ENCODE peak calls at places on chromosomes 5 and 9, in five cellular contexts. B, C, X, S and U are unnamed samples.

GRCh38 chr5:143653256-143653655 is 158.7 kb upstream of the HMHB1 start:
- DNase-seq in B (no peak), C (no peak), X (no peak), S (no peak), U (no peak)

GRCh38 chr9:107288701-107289100 is 5.6 kb downstream of the RAD23B start:
- DNase-seq in B (no peak), C (no peak), X (no peak), S (no peak), U (peak)

GRCh38 chr5:77449277-77449676 is 42.8 kb downstream of the WDR41 start:
- DNase-seq in B (no peak), C (no peak), X (no peak), S (no peak), U (no peak)

GRCh38 chr5:159802661-159803060 is 113.6 kb upstream of the ADRA1B start:
- DNase-seq in B (no peak), C (no peak), X (no peak), S (no peak), U (no peak)

GRCh38 chr9:124399323-124399962 is 15.8 kb downstream of the PSMB7 start:
- DNase-seq in B (no peak), C (no peak), X (peak), S (peak), U (peak)

GRCh38 chr9:76390656-76391055 is 3.6 kb downstream of the RFK start:
- DNase-seq in B (no peak), C (no peak), X (no peak), S (no peak), U (no peak)

GRCh38 chr5:159092288-159092687 is 7.4 kb downstream of the EBF1 start:
- DNase-seq in B (no peak), C (no peak), X (no peak), S (no peak), U (no peak)

GRCh38 chr9:87803166-87803565 is 77.2 kb downstream of the CTSL start:
- DNase-seq in B (no peak), C (no peak), X (no peak), S (no peak), U (no peak)

GRCh38 chr9:104658496-104659195 is 35.7 kb upstream of the OR13D1 start:
- DNase-seq in B (no peak), C (no peak), X (no peak), S (no peak), U (no peak)

GRCh38 chr9:86022687-86023266 is 76.6 kb downstream of the GOLM1 start:
- DNase-seq in B (no peak), C (no peak), X (no peak), S (no peak), U (no peak)

GRCh38 chr5:518721-519120 is 5.5 kb downstream of the SLC9A3 start:
- DNase-seq in B (no peak), C (no peak), X (no peak), S (no peak), U (no peak)

GRCh38 chr5:31537856-31538255 is 5.8 kb downstream of the C5orf22 start:
- DNase-seq in B (no peak), C (no peak), X (no peak), S (no peak), U (no peak)

GRCh38 chr9:27633754-27634153 is 60.5 kb upstream of the C9orf72 start:
- DNase-seq in B (no peak), C (no peak), X (no peak), S (no peak), U (no peak)

GRCh38 chr9:26809795-26810194 is 82.8 kb downstream of the CAAP1 start:
- DNase-seq in B (no peak), C (no peak), X (no peak), S (no peak), U (no peak)

GRCh38 chr9:101486693-101487442 is 46.8 kb upstream of the RNF20 start:
- DNase-seq in B (no peak), C (peak), X (peak), S (peak), U (peak)

GRCh38 chr5:109844148-109844547 is 154.4 kb downstream of the MAN2A1 start:
- DNase-seq in B (no peak), C (peak), X (no peak), S (no peak), U (no peak)

GRCh38 chr5:143887302-143887638 is 75.3 kb downstream of the HMHB1 start:
- DNase-seq in B (peak), C (peak), X (peak), S (peak), U (no peak)

GRCh38 chr9:114792396-114792795 is 13.4 kb downstream of the TNFSF15 start:
- DNase-seq in B (no peak), C (no peak), X (no peak), S (no peak), U (no peak)

GRCh38 chr5:172167893-172168292 is 20.1 kb downstream of the STK10 start:
- DNase-seq in B (no peak), C (no peak), X (peak), S (no peak), U (no peak)

GRCh38 chr5:172166030-172166429 is 22.0 kb downstream of the STK10 start:
- DNase-seq in B (no peak), C (no peak), X (no peak), S (no peak), U (no peak)

GRCh38 chr5:172169216-172169615 is 18.8 kb downstream of the STK10 start:
- DNase-seq in B (no peak), C (no peak), X (no peak), S (no peak), U (no peak)

GRCh38 chr5:172170251-172170701 is 17.7 kb downstream of the STK10 start:
- DNase-seq in B (no peak), C (no peak), X (peak), S (no peak), U (no peak)

GRCh38 chr5:172168311-172168710 is 19.7 kb downstream of the STK10 start:
- DNase-seq in B (no peak), C (no peak), X (no peak), S (no peak), U (no peak)
- H3K27ac ChIP-seq in B (peak), C (no peak), X (peak), S (peak), U (no peak)

GRCh38 chr9:130590305-130590704 is 10.9 kb downstream of the FUBP3 start:
- DNase-seq in B (no peak), C (no peak), X (no peak), S (no peak), U (no peak)
- H3K27ac ChIP-seq in B (no peak), C (no peak), X (peak), S (peak), U (no peak)

DNA sequence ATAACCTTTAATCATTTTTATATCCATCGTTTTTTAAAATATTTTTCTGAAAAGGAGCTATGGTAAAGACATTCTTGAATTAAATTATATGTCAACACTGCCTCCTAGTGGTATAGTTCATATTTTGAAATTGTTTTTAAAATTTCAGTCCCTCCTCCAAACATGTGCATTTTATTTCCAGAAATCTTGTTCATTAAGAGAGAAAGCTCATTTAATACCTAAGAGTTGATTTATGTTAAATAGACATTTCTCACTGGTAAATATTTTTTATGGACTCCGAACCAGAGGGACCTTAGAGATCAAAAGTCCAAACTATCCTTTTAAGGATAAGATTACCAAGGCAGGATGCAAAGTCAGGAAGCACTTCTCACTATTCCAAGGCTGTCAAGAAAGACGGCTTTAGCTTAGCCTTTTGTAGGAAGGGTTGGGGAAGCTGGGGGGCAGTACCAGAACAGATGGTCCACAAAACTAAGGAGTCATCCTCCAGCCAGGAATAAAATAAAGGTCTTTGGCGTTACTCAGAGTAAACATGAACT is 21.6 kb downstream of the BHMT start:
- DNase-seq in B (no peak), C (peak), X (no peak), S (no peak), U (peak)
- H3K27ac ChIP-seq in B (no peak), C (peak), X (peak), S (no peak), U (no peak)

GRCh38 chr9:21506910-21507795 is 25.0 kb upstream of the IFNE start:
- DNase-seq in B (no peak), C (peak), X (no peak), S (no peak), U (peak)

GRCh38 chr9:21513431-21513830 is 31.3 kb upstream of the IFNE start:
- DNase-seq in B (no peak), C (no peak), X (no peak), S (no peak), U (no peak)

GRCh38 chr9:21504894-21505293 is 22.8 kb upstream of the IFNE start:
- DNase-seq in B (no peak), C (no peak), X (no peak), S (no peak), U (peak)

GRCh38 chr9:21505425-21506179 is 23.5 kb upstream of the IFNE start:
- DNase-seq in B (no peak), C (no peak), X (no peak), S (no peak), U (no peak)

DNA sequence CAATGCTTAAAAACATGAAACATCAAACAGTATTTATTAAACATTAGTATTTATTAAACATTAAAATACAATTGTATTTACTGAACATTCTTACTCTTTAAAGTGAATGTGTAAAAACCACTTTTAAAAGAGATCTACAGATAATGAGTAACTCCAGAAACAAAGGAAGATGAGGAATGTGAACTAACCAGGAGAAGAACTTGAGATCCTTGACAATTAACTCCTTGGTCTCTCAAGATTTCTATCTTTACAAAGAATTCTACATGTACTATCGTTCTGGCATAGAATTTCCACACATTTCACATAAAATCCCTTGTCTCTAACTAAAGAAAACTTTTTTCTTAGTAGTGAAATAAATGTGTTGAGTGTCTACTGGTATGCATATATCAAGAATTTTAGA is 28.7 kb upstream of the IFNE start:
- DNase-seq in B (no peak), C (no peak), X (no peak), S (no peak), U (peak)
- H3K27ac ChIP-seq in B (no peak), C (no peak), X (no peak), S (no peak), U (no peak)

DNA sequence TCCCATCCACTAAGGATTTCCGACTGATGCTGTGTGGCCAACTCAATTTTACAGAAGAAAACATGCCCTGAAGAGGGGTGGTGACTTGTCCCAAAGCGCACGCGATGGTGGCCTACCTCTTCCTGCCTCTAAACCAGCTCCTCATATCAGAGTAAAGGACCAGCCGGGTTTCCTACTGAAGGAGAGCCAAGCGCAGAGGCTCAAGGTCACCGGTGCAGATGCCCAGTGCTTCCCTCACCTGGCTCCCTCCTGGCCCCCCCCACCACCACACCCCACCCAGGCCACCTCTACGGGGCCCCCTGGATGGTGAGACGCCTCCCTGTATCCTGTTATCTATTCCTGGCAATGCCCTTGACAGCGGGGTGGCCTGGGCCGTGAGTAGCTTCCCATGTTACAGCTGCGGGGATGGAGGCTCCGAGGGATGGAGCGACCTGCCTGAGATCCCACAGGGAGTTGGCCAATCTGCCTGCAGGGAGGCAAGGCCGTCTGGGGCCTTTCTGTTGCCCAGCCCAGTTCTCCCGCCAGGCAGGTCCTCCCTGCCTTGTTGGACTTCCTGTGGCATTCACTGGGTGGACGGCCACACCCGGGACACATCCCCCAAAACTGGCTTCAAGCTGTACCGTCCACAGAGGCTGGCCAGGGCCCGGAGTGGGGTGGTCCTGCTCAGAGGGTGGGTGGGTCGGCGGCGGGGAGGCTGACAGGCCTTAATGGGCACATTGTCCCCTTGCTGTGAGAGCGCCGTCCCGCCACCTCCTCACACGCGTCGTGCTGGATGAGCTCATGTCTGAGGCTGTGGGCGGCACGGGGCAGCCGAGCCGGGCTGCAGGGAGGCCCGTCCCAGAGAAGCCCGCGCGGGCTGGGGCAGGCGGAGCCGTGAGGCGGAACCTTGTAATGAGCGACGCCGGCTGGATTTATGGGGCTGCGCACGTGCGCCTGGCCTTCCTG is 72.5 kb downstream of the MACROH2A1 start:
- DNase-seq in B (no peak), C (no peak), X (no peak), S (no peak), U (no peak)
- H3K27ac ChIP-seq in B (no peak), C (no peak), X (no peak), S (no peak), U (no peak)